ENCODE peak calls at places on chromosomes 6 and 20, in five cellular contexts. D, A, S, M and X are unnamed samples.

GRCh38 chr6:154434662-154435061 is 75.8 kb downstream of the CNKSR3 start:
- DNase-seq in D (no peak), A (no peak), S (no peak), M (no peak), X (no peak)

GRCh38 chr6:52582446-52582845 is 5.6 kb upstream of the TRAM2 start:
- DNase-seq in D (no peak), A (no peak), S (no peak), M (no peak), X (no peak)

GRCh38 chr6:166712554-166713228 is 85.6 kb upstream of the RPS6KA2 start:
- DNase-seq in D (no peak), A (no peak), S (no peak), M (no peak), X (no peak)

GRCh38 chr20:25087186-25087929 is 5.4 kb upstream of the VSX1 start:
- DNase-seq in D (no peak), A (no peak), S (no peak), M (no peak), X (no peak)

GRCh38 chr6:30060634-30060981 is 457 bp upstream of the POLR1H start:
- DNase-seq in D (no peak), A (no peak), S (peak), M (no peak), X (no peak)

GRCh38 chr6:148700047-148700712 is 46.6 kb upstream of the UST start:
- DNase-seq in D (no peak), A (peak), S (no peak), M (no peak), X (peak)

GRCh38 chr20:3716195-3716834 is 3.9 kb upstream of the SIGLEC1 start:
- DNase-seq in D (no peak), A (no peak), S (peak), M (no peak), X (peak)

GRCh38 chr6:28729501-28730402 is 194.0 kb downstream of the TRIM27 start:
- DNase-seq in D (no peak), A (no peak), S (no peak), M (no peak), X (no peak)

GRCh38 chr6:143673638-143674037 is 4.1 kb upstream of the PHACTR2 start:
- DNase-seq in D (no peak), A (no peak), S (no peak), M (no peak), X (no peak)

GRCh38 chr20:63290677-63291472 is 2.1 kb upstream of the COL20A1 start:
- DNase-seq in D (no peak), A (peak), S (peak), M (no peak), X (peak)

GRCh38 chr6:159610881-159611280 is 82.2 kb downstream of the SOD2 start:
- DNase-seq in D (no peak), A (no peak), S (no peak), M (no peak), X (no peak)

GRCh38 chr6:20715135-20715806 is 181.0 kb downstream of the CDKAL1 start:
- DNase-seq in D (no peak), A (no peak), S (no peak), M (no peak), X (no peak)

GRCh38 chr20:41426976-41427375 is 60.4 kb upstream of the EMILIN3 start:
- DNase-seq in D (no peak), A (no peak), S (no peak), M (no peak), X (no peak)

GRCh38 chr6:121436966-121437756 is 1.7 kb downstream of the GJA1 start:
- DNase-seq in D (no peak), A (no peak), S (peak), M (peak), X (peak)

GRCh38 chr20:63128956-63129355 is 87.0 kb downstream of the YTHDF1 start:
- DNase-seq in D (no peak), A (no peak), S (no peak), M (no peak), X (no peak)

GRCh38 chr6:10528170-10528981 is 7.2 kb downstream of the GCNT2 start:
- DNase-seq in D (no peak), A (peak), S (peak), M (no peak), X (peak)

GRCh38 chr6:45607818-45608217 is 230.1 kb upstream of the SUPT3H start:
- DNase-seq in D (no peak), A (no peak), S (no peak), M (no peak), X (no peak)

GRCh38 chr6:144782634-144783033 is 497.5 kb downstream of the UTRN start:
- DNase-seq in D (no peak), A (no peak), S (peak), M (no peak), X (no peak)

GRCh38 chr6:108689279-108690161 is 128.8 kb downstream of the FOXO3 start:
- DNase-seq in D (no peak), A (no peak), S (no peak), M (peak), X (no peak)

GRCh38 chr6:163490826-163491577 is 76.5 kb downstream of the QKI start:
- DNase-seq in D (no peak), A (no peak), S (peak), M (peak), X (no peak)

GRCh38 chr6:134267917-134268361 is 50.0 kb downstream of the SGK1 start:
- DNase-seq in D (no peak), A (no peak), S (no peak), M (no peak), X (no peak)

GRCh38 chr20:41586784-41587183 is 31.4 kb downstream of the CHD6 start:
- DNase-seq in D (no peak), A (no peak), S (no peak), M (no peak), X (no peak)

GRCh38 chr6:161414180-161414579 is 140.3 kb upstream of the AGPAT4 start:
- DNase-seq in D (no peak), A (no peak), S (no peak), M (no peak), X (no peak)

GRCh38 chr6:62445521-62445920 is 159.5 kb upstream of the KHDRBS2 start:
- DNase-seq in D (no peak), A (no peak), S (no peak), M (no peak), X (no peak)

GRCh38 chr6:53325785-53326184 is 23.0 kb downstream of the ELOVL5 start:
- DNase-seq in D (no peak), A (no peak), S (no peak), M (no peak), X (no peak)

GRCh38 chr6:153511896-153512496 is 380.9 kb upstream of the RGS17 start:
- DNase-seq in D (no peak), A (peak), S (no peak), M (peak), X (peak)

GRCh38 chr6:113187671-113188070 is 669.5 kb upstream of the MARCKS start:
- DNase-seq in D (no peak), A (no peak), S (no peak), M (no peak), X (no peak)

GRCh38 chr6:167445568-167445967 is 120.7 kb downstream of the TTLL2 start:
- DNase-seq in D (no peak), A (no peak), S (no peak), M (no peak), X (no peak)

GRCh38 chr20:11056414-11056813 is 382.6 kb upstream of the JAG1 start:
- DNase-seq in D (no peak), A (no peak), S (no peak), M (no peak), X (no peak)

DNA sequence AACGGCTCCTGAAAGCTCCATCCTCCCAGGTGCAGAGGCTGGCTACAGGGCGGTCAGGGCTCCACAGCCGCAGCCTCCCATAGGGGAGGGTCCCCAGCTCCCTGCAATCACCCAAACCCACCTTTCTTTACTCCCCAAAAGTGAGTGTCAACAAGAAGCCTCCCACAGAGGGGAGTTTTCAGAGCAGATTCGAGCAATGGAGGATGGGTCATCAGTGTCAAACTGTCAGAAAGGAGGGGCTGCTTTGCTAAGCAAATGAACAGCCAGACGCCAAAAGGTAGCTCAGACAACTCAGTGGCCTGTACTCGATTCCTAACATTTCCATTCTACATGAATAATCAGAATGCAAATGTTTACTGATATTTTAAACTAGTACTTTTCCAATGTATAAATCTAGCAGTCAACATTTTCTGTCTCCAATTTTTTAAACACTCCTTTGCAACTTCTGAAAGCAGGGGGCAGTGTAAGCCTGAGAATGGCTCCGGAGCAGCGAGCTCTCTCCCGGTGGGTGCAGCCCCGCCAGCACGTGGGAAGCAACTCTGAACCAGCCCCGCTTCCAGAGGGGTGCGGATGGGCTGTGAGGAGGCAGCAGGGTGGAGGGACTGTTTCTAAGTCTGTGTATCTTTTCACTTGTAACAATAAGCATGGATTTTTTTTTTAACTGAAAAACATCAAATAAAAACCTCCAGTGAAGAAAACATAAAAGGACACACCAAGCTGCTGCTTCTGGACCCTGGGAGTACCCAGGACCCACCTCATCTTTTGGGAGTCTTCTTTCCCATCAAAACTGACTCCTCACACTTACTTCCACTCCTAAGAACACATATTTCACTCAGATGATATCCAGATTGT is 54.9 kb downstream of the TAF4 start:
- DNase-seq in D (no peak), A (peak), S (peak), M (peak), X (peak)
- TF ChIP-seq CTCF in D (peak), A (peak), S (peak), M (peak), X (peak)

GRCh38 chr6:46741482-46741881 is 5.3 kb upstream of the ANKRD66 start:
- DNase-seq in D (no peak), A (no peak), S (no peak), M (no peak), X (no peak)
- TF ChIP-seq CTCF in D (no peak), A (no peak), S (no peak), M (no peak), X (no peak)

DNA sequence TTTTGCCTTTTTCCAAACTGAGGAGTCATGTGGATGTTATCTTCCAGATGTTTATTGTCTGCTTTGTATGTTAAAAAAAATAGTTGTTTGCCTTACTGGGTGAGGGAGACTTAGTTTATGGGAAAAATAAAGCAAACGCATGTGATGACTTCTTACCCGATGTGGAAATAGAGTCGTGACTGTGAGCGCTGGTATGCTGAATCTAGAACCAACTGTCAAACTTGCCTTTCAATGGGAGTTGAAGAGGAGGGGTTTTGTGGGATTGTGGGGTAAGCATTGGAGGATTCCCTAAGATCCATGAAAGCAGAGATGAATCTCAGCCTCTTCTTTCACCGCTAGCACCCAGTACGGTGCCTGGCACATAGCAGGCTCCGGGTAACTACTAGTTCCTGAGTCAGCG is 5.4 kb downstream of the DCBLD1 start:
- DNase-seq in D (no peak), A (no peak), S (no peak), M (no peak), X (no peak)
- TF ChIP-seq CTCF in D (no peak), A (no peak), S (no peak), M (no peak), X (no peak)

GRCh38 chr6:19470333-19470732 is 366.8 kb upstream of the ID4 start:
- DNase-seq in D (no peak), A (no peak), S (no peak), M (no peak), X (no peak)

GRCh38 chr6:19478273-19478672 is 358.9 kb upstream of the ID4 start:
- DNase-seq in D (no peak), A (no peak), S (no peak), M (no peak), X (no peak)

GRCh38 chr6:19472168-19472567 is 365.0 kb upstream of the ID4 start:
- DNase-seq in D (no peak), A (no peak), S (no peak), M (no peak), X (no peak)

GRCh38 chr6:19477563-19477962 is 359.6 kb upstream of the ID4 start:
- DNase-seq in D (no peak), A (no peak), S (no peak), M (no peak), X (no peak)

DNA sequence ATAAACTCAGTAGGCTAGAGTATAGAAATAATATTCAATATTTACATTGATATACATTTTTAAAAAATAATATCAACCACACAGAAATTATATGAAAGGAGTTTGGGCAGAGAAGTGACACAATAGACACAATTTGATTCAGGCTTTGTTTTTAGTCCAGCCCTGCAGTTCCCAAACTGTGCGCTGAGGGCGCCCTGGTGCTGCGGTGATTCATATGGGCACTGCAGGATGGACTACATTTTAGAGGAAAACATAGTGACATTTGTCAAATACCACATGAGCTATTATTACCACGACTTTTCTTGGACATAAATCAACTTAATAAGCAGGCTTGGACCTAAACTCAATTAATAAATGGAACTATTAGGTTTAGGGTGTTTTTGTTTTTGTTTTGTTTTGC is 364.3 kb upstream of the ID4 start:
- DNase-seq in D (no peak), A (no peak), S (peak), M (no peak), X (no peak)
- TF ChIP-seq CTCF in D (no peak), A (peak), S (no peak), M (no peak), X (no peak)

GRCh38 chr20:380763-381580 is 412 bp downstream of the TRIB3 start:
- DNase-seq in D (no peak), A (peak), S (peak), M (no peak), X (peak)
- TF ChIP-seq CTCF in D (no peak), A (no peak), S (no peak), M (no peak), X (no peak)

GRCh38 chr6:105892577-105893262 is 193.4 kb upstream of the PRDM1 start:
- DNase-seq in D (no peak), A (peak), S (no peak), M (no peak), X (peak)

GRCh38 chr6:105894556-105894955 is 191.6 kb upstream of the PRDM1 start:
- DNase-seq in D (no peak), A (no peak), S (no peak), M (no peak), X (no peak)

GRCh38 chr6:105896052-105896820 is 189.9 kb upstream of the PRDM1 start:
- DNase-seq in D (no peak), A (no peak), S (no peak), M (peak), X (no peak)

GRCh38 chr6:105896821-105897095 is 189.4 kb upstream of the PRDM1 start:
- DNase-seq in D (no peak), A (no peak), S (no peak), M (no peak), X (no peak)

GRCh38 chr6:105893741-105894140 is 192.4 kb upstream of the PRDM1 start:
- DNase-seq in D (no peak), A (no peak), S (no peak), M (no peak), X (no peak)
- TF ChIP-seq CTCF in D (no peak), A (no peak), S (no peak), M (no peak), X (no peak)

DNA sequence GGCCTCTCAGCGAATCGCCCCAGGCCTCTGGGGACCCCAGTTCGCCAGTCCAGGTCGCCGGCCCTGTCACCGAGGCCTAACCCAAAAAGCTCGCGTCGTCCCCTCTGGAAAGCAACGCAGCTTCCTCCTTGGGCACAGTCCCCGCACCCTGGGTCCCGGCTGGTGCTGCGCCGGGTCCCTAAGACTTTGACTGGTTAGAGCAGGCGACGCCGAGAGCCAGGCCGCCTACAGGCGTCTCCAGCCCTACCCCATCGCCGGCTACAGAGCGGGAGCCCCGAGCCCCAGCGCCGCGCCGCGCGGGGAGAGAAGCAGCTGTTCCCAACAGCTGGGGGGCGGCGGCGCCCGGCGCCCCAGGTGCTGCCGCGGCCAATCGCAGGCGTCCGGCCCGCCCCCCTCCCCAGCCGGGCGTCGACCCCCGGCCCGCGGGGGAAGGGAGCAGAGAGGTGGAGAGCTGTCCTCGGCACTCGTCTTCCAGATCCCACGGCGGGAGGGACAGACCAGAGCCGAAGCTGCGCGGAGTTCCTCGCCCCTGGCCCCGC is 540 bp upstream of the RBM24 start:
- DNase-seq in D (no peak), A (no peak), S (peak), M (peak), X (peak)
- TF ChIP-seq CTCF in D (no peak), A (no peak), S (no peak), M (no peak), X (no peak)

GRCh38 chr6:14533446-14533845 is 415.9 kb downstream of the CD83 start:
- DNase-seq in D (no peak), A (no peak), S (no peak), M (no peak), X (no peak)

GRCh38 chr6:14530385-14530784 is 412.8 kb downstream of the CD83 start:
- DNase-seq in D (no peak), A (no peak), S (no peak), M (no peak), X (no peak)
- TF ChIP-seq CTCF in D (no peak), A (no peak), S (no peak), M (no peak), X (no peak)

DNA sequence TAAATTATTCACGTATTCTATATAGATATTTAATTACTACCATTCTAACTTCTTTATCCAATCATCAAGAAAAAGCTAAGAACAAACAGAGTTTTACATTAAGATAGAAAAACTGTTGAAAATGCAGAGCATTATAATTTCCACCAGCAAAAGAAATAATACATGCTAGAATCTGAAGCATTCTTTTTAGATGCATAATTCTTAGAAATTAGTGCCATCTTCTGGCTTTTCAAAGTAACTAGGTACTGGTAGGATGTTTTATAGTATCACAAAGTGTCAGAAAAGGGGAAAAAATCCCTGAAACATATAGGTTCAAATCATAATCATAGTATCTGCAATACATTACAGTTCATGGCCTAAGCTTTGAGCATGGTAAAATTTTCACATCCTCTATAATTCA is 178.9 kb downstream of the PHF3 start:
- DNase-seq in D (no peak), A (no peak), S (no peak), M (no peak), X (no peak)
- TF ChIP-seq CTCF in D (no peak), A (no peak), S (no peak), M (no peak), X (no peak)

DNA sequence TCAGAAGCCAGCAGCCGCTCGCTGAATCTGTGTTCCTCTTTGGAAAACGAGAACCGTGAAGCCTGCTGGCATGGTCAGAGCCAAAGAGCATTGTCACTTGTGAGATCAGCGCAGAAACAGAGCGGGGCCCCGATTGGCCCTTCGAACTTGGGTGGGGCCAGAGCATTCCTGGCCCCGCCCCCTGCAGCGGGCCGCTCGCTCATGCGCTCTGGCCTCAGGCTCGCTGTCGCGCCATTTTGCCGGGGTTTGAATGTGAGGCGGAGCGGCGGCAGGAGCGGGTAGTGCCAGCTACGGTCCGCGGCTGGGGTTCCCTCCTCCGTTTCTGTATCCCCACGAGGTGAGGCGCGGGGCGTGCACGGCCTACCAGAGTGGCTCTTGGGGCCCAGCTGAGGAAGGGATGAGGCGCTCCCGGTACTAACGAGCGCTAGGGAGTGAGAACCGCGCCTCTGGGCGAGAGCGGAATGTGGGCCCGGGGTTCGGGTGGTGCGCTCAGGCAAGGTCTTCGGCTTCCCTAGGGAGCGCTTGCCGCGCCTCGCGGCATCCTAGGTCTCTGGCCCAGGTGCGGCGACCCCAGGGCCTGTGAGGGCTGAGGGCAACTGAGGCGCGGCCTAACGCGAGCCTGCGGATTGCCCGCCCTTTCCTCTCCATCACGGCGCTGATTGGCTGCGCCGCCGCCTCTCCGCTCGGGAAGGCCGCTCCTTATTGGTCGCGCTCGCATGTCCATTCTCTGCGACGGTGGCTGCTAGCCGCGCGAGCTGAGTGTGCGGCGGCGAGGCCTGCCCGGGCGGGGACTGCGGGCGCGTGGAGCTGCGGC is at the start of gene CSE1L:
- DNase-seq in D (peak), A (peak), S (peak), M (peak), X (peak)
- TF ChIP-seq CTCF in D (no peak), A (no peak), S (no peak), M (peak), X (no peak)